ENCODE peak calls at places on chromosomes 6 and 20, in seven cellular contexts. One of them, this sample, is unnamed.
A peak's percentile ranks its signal among the peaks of the same experiment; 100 is the strongest.

GRCh38 chr20:2874456-2874855 is 1.2 kb downstream of the PTPRA start:
- DNase-seq in GM23338: peak; percentile 16
- DNase-seq in adrenal gland: no peak
- DNase-seq in uterus: no peak
- DNase-seq in upper lobe of right lung: no peak
- DNase-seq in PC-3: peak; percentile 24
- DNase-seq in kidney: no peak
- DNase-seq in this sample: no peak

GRCh38 chr6:30494275-30494990 is 5.1 kb downstream of the HLA-E start:
- DNase-seq in GM23338: no peak
- DNase-seq in adrenal gland: no peak
- DNase-seq in uterus: no peak
- DNase-seq in upper lobe of right lung: no peak
- DNase-seq in PC-3: no peak
- DNase-seq in kidney: no peak
- DNase-seq in this sample: no peak

GRCh38 chr6:101640131-101640530 is 246.6 kb downstream of the GRIK2 start:
- DNase-seq in GM23338: no peak
- DNase-seq in adrenal gland: no peak
- DNase-seq in uterus: no peak
- DNase-seq in upper lobe of right lung: no peak
- DNase-seq in PC-3: no peak
- DNase-seq in kidney: no peak
- DNase-seq in this sample: no peak

GRCh38 chr6:46819561-46819960 is 26.4 kb downstream of the MEP1A start:
- DNase-seq in GM23338: no peak
- DNase-seq in adrenal gland: no peak
- DNase-seq in uterus: no peak
- DNase-seq in upper lobe of right lung: no peak
- DNase-seq in PC-3: no peak
- DNase-seq in kidney: no peak
- DNase-seq in this sample: no peak

GRCh38 chr6:154341326-154341725 is 15.3 kb downstream of the IPCEF1 start:
- DNase-seq in GM23338: no peak
- DNase-seq in adrenal gland: no peak
- DNase-seq in uterus: no peak
- DNase-seq in upper lobe of right lung: no peak
- DNase-seq in PC-3: no peak
- DNase-seq in kidney: no peak
- DNase-seq in this sample: no peak

GRCh38 chr6:166325383-166326042 is 16.8 kb downstream of the SFT2D1 start:
- DNase-seq in GM23338: peak; percentile 23
- DNase-seq in adrenal gland: no peak
- DNase-seq in uterus: no peak
- DNase-seq in upper lobe of right lung: no peak
- DNase-seq in PC-3: no peak
- DNase-seq in kidney: no peak
- DNase-seq in this sample: peak; percentile 81

GRCh38 chr6:164159061-164159460 is 744.5 kb downstream of the QKI start:
- DNase-seq in GM23338: no peak
- DNase-seq in adrenal gland: no peak
- DNase-seq in uterus: no peak
- DNase-seq in upper lobe of right lung: no peak
- DNase-seq in PC-3: no peak
- DNase-seq in kidney: no peak
- DNase-seq in this sample: no peak

GRCh38 chr6:3526962-3527796 is 70.3 kb upstream of the SLC22A23 start:
- DNase-seq in GM23338: no peak
- DNase-seq in adrenal gland: no peak
- DNase-seq in uterus: no peak
- DNase-seq in upper lobe of right lung: no peak
- DNase-seq in PC-3: no peak
- DNase-seq in kidney: no peak
- DNase-seq in this sample: peak; percentile 47

GRCh38 chr6:128570439-128571063 is 50.2 kb upstream of the PTPRK start:
- DNase-seq in GM23338: no peak
- DNase-seq in adrenal gland: no peak
- DNase-seq in uterus: no peak
- DNase-seq in upper lobe of right lung: no peak
- DNase-seq in PC-3: peak; percentile 76
- DNase-seq in kidney: no peak
- DNase-seq in this sample: no peak

GRCh38 chr6:68235192-68235812 is 399.8 kb upstream of the ADGRB3 start:
- DNase-seq in GM23338: no peak
- DNase-seq in adrenal gland: no peak
- DNase-seq in uterus: no peak
- DNase-seq in upper lobe of right lung: no peak
- DNase-seq in PC-3: peak; percentile 27
- DNase-seq in kidney: no peak
- DNase-seq in this sample: no peak

GRCh38 chr6:15301179-15302006 is 55.5 kb downstream of the JARID2 start:
- DNase-seq in GM23338: no peak
- DNase-seq in adrenal gland: no peak
- DNase-seq in uterus: no peak
- DNase-seq in upper lobe of right lung: no peak
- DNase-seq in PC-3: peak; percentile 19
- DNase-seq in kidney: no peak
- DNase-seq in this sample: no peak

GRCh38 chr6:15305496-15305895 is 59.6 kb downstream of the JARID2 start:
- DNase-seq in GM23338: no peak
- DNase-seq in adrenal gland: no peak
- DNase-seq in uterus: no peak
- DNase-seq in upper lobe of right lung: no peak
- DNase-seq in PC-3: no peak
- DNase-seq in kidney: no peak
- DNase-seq in this sample: no peak

GRCh38 chr6:15303920-15304291 is 58.0 kb downstream of the JARID2 start:
- DNase-seq in GM23338: no peak
- DNase-seq in adrenal gland: no peak
- DNase-seq in uterus: no peak
- DNase-seq in upper lobe of right lung: no peak
- DNase-seq in PC-3: no peak
- DNase-seq in kidney: no peak
- DNase-seq in this sample: no peak

GRCh38 chr6:15304337-15305078 is 58.6 kb downstream of the JARID2 start:
- DNase-seq in GM23338: no peak
- DNase-seq in adrenal gland: no peak
- DNase-seq in uterus: no peak
- DNase-seq in upper lobe of right lung: no peak
- DNase-seq in PC-3: no peak
- DNase-seq in kidney: no peak
- DNase-seq in this sample: no peak

DNA sequence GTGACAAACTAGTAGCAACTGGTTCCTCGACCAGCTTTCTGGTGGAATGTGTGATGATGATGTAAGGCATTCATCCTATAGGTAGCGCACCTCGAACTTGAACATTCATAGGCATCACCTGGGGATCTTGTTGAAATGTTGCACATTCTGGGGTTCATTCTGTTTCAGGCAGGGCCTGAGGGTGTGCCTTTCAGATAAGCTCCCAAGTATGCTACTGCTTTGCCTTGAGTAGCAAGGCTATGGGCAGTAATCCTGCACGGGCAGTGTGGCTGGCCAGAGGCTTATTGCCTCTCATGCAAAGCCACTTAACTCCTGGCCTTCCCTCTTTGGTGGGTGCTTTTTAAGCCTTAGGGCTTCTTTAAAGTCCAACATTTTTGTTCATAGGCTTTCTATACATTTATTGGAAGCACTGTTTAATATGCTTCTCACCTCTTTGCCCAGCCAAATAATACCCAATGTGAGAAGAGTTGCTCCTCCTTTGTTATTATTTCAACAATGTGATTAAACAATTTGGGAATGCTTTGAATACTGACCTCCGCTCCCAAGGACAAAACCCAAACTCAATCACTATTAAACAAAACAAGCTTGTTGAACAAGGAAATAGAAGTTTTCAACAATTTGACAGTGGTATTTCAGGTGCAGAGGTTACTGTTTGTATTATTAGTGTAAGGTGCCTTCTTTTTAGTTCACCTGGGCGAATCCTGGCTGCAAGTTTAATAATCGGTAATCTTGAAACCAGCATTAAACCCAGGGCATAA is 57.5 kb downstream of the JARID2 start:
- DNase-seq in GM23338: no peak
- DNase-seq in adrenal gland: no peak
- DNase-seq in uterus: no peak
- DNase-seq in upper lobe of right lung: no peak
- DNase-seq in PC-3: no peak
- DNase-seq in kidney: no peak
- DNase-seq in this sample: no peak
- H3K4me1 ChIP-seq in GM23338: peaks cover 97% of the 10 kb centered on the region
- H3K4me1 ChIP-seq in adrenal gland: peaks cover 45% of the 10 kb centered on the region
- H3K4me1 ChIP-seq in uterus: no peaks in the 10 kb centered on the region
- H3K4me1 ChIP-seq in upper lobe of right lung: peaks cover 15% of the 10 kb centered on the region
- H3K4me1 ChIP-seq in PC-3: peaks cover 11% of the 10 kb centered on the region
- H3K4me1 ChIP-seq in kidney: peaks cover 20% of the 10 kb centered on the region
- H3K4me1 ChIP-seq in this sample: peaks cover 18% of the 10 kb centered on the region

GRCh38 chr20:58339741-58340140 is 30.2 kb downstream of the RAB22A start:
- DNase-seq in GM23338: no peak
- DNase-seq in adrenal gland: no peak
- DNase-seq in uterus: no peak
- DNase-seq in upper lobe of right lung: no peak
- DNase-seq in PC-3: no peak
- DNase-seq in kidney: no peak
- DNase-seq in this sample: no peak

GRCh38 chr20:58342104-58342945 is 32.8 kb downstream of the RAB22A start:
- DNase-seq in GM23338: no peak
- DNase-seq in adrenal gland: no peak
- DNase-seq in uterus: no peak
- DNase-seq in upper lobe of right lung: no peak
- DNase-seq in PC-3: peak; percentile 97
- DNase-seq in kidney: no peak
- DNase-seq in this sample: no peak

GRCh38 chr20:58344741-58345140 is 35.2 kb downstream of the RAB22A start:
- DNase-seq in GM23338: no peak
- DNase-seq in adrenal gland: no peak
- DNase-seq in uterus: no peak
- DNase-seq in upper lobe of right lung: no peak
- DNase-seq in PC-3: peak; percentile 70
- DNase-seq in kidney: no peak
- DNase-seq in this sample: no peak

GRCh38 chr20:58340151-58340550 is 30.6 kb downstream of the RAB22A start:
- DNase-seq in GM23338: no peak
- DNase-seq in adrenal gland: no peak
- DNase-seq in uterus: no peak
- DNase-seq in upper lobe of right lung: no peak
- DNase-seq in PC-3: no peak
- DNase-seq in kidney: no peak
- DNase-seq in this sample: no peak

DNA sequence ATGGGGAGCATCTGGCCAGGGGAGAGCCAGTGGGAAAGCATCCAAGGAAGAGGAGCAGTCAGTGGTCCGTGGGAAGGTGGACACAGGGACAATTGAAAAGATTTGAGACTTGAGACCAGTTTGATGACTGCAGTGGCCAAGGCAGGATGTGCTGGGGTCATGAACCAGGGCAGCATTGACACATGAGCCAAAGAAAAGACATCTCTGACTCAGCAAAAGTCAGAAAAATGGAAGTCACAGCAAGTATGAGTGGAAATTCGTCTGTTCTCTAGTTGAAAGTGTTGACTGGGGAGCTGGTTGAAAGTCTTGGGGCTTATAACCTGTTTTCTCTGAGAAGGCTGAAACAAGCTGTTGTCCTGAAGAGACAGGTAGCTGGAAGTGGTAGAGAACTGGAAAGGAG is 31.3 kb downstream of the RAB22A start:
- DNase-seq in GM23338: no peak
- DNase-seq in adrenal gland: no peak
- DNase-seq in uterus: no peak
- DNase-seq in upper lobe of right lung: no peak
- DNase-seq in PC-3: peak; percentile 49
- DNase-seq in kidney: no peak
- DNase-seq in this sample: no peak
- H3K4me3 ChIP-seq in GM23338: no peak overlapping the region
- H3K4me3 ChIP-seq in adrenal gland: no peak overlapping the region
- H3K4me3 ChIP-seq in uterus: no peak overlapping the region
- H3K4me3 ChIP-seq in upper lobe of right lung: no peak overlapping the region
- H3K4me3 ChIP-seq in PC-3: no peak overlapping the region
- H3K4me3 ChIP-seq in kidney: no peak overlapping the region
- H3K4me3 ChIP-seq in this sample: no peak overlapping the region

GRCh38 chr20:62411479-62412193 is 4.6 kb upstream of the CABLES2 start:
- DNase-seq in GM23338: no peak
- DNase-seq in adrenal gland: no peak
- DNase-seq in uterus: no peak
- DNase-seq in upper lobe of right lung: no peak
- DNase-seq in PC-3: no peak
- DNase-seq in kidney: no peak
- DNase-seq in this sample: no peak
- H3K4me1 ChIP-seq in GM23338: no peaks in the 10 kb centered on the region
- H3K4me1 ChIP-seq in adrenal gland: peaks cover 18% of the 10 kb centered on the region
- H3K4me1 ChIP-seq in uterus: peaks cover 15% of the 10 kb centered on the region
- H3K4me1 ChIP-seq in upper lobe of right lung: peaks cover 18% of the 10 kb centered on the region
- H3K4me1 ChIP-seq in PC-3: peaks cover 7% of the 10 kb centered on the region
- H3K4me1 ChIP-seq in kidney: peaks cover 15% of the 10 kb centered on the region
- H3K4me1 ChIP-seq in this sample: no peaks in the 10 kb centered on the region

GRCh38 chr20:63006611-63007471 is at the start of gene BHLHE23:
- DNase-seq in GM23338: peak; percentile 85
- DNase-seq in adrenal gland: no peak
- DNase-seq in uterus: no peak
- DNase-seq in upper lobe of right lung: no peak
- DNase-seq in PC-3: no peak
- DNase-seq in kidney: peak; percentile 61
- DNase-seq in this sample: peak; percentile 88

GRCh38 chr20:63005862-63006564 is 751 bp downstream of the BHLHE23 start:
- DNase-seq in GM23338: peak; percentile 74
- DNase-seq in adrenal gland: no peak
- DNase-seq in uterus: no peak
- DNase-seq in upper lobe of right lung: no peak
- DNase-seq in PC-3: no peak
- DNase-seq in kidney: peak; percentile 67
- DNase-seq in this sample: peak; percentile 77

GRCh38 chr20:63005240-63005861 is 1.4 kb downstream of the BHLHE23 start:
- DNase-seq in GM23338: peak; percentile 54
- DNase-seq in adrenal gland: no peak
- DNase-seq in uterus: no peak
- DNase-seq in upper lobe of right lung: no peak
- DNase-seq in PC-3: no peak
- DNase-seq in kidney: peak; percentile 71
- DNase-seq in this sample: peak; percentile 73

GRCh38 chr20:63003546-63003945 is 3.2 kb downstream of the BHLHE23 start:
- DNase-seq in GM23338: peak; percentile 77
- DNase-seq in adrenal gland: no peak
- DNase-seq in uterus: no peak
- DNase-seq in upper lobe of right lung: no peak
- DNase-seq in PC-3: no peak
- DNase-seq in kidney: no peak
- DNase-seq in this sample: peak; percentile 72

DNA sequence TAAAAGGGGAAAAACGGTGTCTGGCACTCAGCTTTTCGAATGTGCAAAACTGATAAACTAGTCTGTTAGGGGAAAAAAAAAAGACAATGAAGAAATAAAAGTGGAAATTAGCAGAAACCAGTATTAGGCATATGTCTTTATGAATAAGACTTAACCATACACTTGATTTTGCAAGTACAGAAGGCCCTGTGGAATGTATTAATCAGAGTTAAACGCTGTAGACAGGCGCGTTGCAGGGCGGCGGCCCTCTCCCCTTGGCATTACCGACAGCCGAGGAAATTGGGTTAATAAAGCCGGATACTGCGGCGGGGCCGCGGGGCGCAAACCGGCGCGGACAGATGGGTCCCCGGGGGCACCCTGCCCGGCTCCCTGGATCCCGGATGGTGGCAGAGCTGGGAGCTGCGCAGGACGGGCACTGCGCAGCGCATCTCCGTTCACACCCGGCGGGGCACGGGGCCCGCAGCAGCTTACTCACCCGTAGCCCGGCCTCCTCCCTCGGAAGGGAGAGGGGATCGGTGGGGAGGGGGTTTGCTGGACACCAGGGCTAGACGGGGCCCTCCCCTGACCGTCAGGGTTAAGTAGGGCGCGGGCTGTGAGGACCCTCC is 2.1 kb downstream of the BHLHE23 start:
- DNase-seq in GM23338: no peak
- DNase-seq in adrenal gland: no peak
- DNase-seq in uterus: no peak
- DNase-seq in upper lobe of right lung: no peak
- DNase-seq in PC-3: no peak
- DNase-seq in kidney: no peak
- DNase-seq in this sample: peak; percentile 60
- H3K4me3 ChIP-seq in GM23338: peak overlapping the region; percentile 63
- H3K4me3 ChIP-seq in adrenal gland: no peak overlapping the region
- H3K4me3 ChIP-seq in uterus: no peak overlapping the region
- H3K4me3 ChIP-seq in upper lobe of right lung: no peak overlapping the region
- H3K4me3 ChIP-seq in PC-3: no peak overlapping the region
- H3K4me3 ChIP-seq in kidney: no peak overlapping the region
- H3K4me3 ChIP-seq in this sample: no peak overlapping the region